ENCODE peak calls at places on chromosomes 3 and 15, in nine cellular contexts. F is stimulated activated CD4-positive, alpha-beta T cell treated with anti-CD3 and anti-CD28 coated beads, TNF-alpha, amount 100 ng/mL, for 4 hours; T is pulmonary artery endothelial cell; E is neuronal stem cell; R is cerebellum; H is GM12865; I is dorsolateral prefrontal cortex; V is B cell; O is tibial artery. M is an unnamed sample.

GRCh38 chr3:9687514-9687913 is 16.1 kb upstream of the CPNE9 start:
- DNase-seq in F (no peak), T (no peak), E (no peak), R (no peak), H (no peak), I (no peak), V (no peak), O (no peak), M (no peak)

GRCh38 chr15:86540840-86541467 is 461.3 kb downstream of the AGBL1 start:
- DNase-seq in F (no peak), T (no peak), E (no peak), R (no peak), H (no peak), I (no peak), V (no peak), O (no peak), M (peak)

GRCh38 chr3:149013726-149014125 is 22.4 kb downstream of the GYG1 start:
- DNase-seq in F (no peak), T (no peak), E (no peak), R (no peak), H (no peak), I (no peak), V (no peak), O (no peak), M (no peak)

GRCh38 chr3:185537369-185537970 is 14.9 kb downstream of the LIPH start:
- DNase-seq in F (no peak), T (peak), E (no peak), R (no peak), H (peak), I (no peak), V (peak), O (no peak), M (peak)

GRCh38 chr3:143464850-143465249 is 345.3 kb downstream of the CHST2 start:
- DNase-seq in F (no peak), T (no peak), E (no peak), R (no peak), H (peak), I (peak), V (no peak), O (no peak), M (peak)

GRCh38 chr15:28101983-28102441 is 2.9 kb upstream of the OCA2 start:
- DNase-seq in F (no peak), T (no peak), E (no peak), R (no peak), H (no peak), I (no peak), V (no peak), O (no peak), M (no peak)

GRCh38 chr3:138230525-138230924 is 43.4 kb downstream of the ARMC8 start:
- DNase-seq in F (no peak), T (no peak), E (no peak), R (no peak), H (peak), I (no peak), V (no peak), O (no peak), M (no peak)

GRCh38 chr3:180184806-180185205 is 148.1 kb upstream of the PEX5L start:
- DNase-seq in F (no peak), T (no peak), E (no peak), R (no peak), H (no peak), I (no peak), V (no peak), O (no peak), M (peak)

GRCh38 chr3:60743631-60744164 is 507.6 kb downstream of the FHIT start:
- DNase-seq in F (no peak), T (no peak), E (peak), R (no peak), H (no peak), I (no peak), V (no peak), O (no peak), M (no peak)

GRCh38 chr15:32042269-32042996 is 12.1 kb downstream of the CHRNA7 start:
- DNase-seq in F (no peak), T (no peak), E (no peak), R (peak), H (no peak), I (no peak), V (no peak), O (no peak), M (peak)

GRCh38 chr15:76058714-76059319 is 968 bp upstream of the TMEM266 start:
- DNase-seq in F (no peak), T (no peak), E (peak), R (peak), H (peak), I (peak), V (no peak), O (no peak), M (peak)

GRCh38 chr15:93036922-93037321 is 52.1 kb downstream of the RGMA start:
- DNase-seq in F (no peak), T (no peak), E (no peak), R (no peak), H (no peak), I (peak), V (no peak), O (peak), M (no peak)

GRCh38 chr15:82132742-82133141 is 86.9 kb upstream of the MEX3B start:
- DNase-seq in F (no peak), T (no peak), E (no peak), R (no peak), H (no peak), I (no peak), V (no peak), O (no peak), M (peak)

GRCh38 chr15:96052572-96053038 is 277.9 kb upstream of the NR2F2 start:
- DNase-seq in F (no peak), T (no peak), E (peak), R (no peak), H (no peak), I (no peak), V (no peak), O (no peak), M (no peak)

GRCh38 chr3:60931452-60931851 is 319.8 kb downstream of the FHIT start:
- DNase-seq in F (no peak), T (no peak), E (no peak), R (no peak), H (peak), I (no peak), V (no peak), O (no peak), M (no peak)

M was measured in MCF 10A.